ENCODE peak calls at places on chromosomes 3 and 15, in four cellular contexts. One of them, this sample, is unnamed.

GRCh38 chr3:48112813-48113212 is 75.4 kb downstream of the CDC25A start:
- DNase-seq in MM.1S: no peak
- DNase-seq in cardiac muscle cell: no peak
- DNase-seq in prostate gland: no peak
- DNase-seq in this sample: no peak

GRCh38 chr3:133837487-133838295 is 32.1 kb downstream of the SRPRB start:
- DNase-seq in MM.1S: no peak
- DNase-seq in cardiac muscle cell: no peak
- DNase-seq in prostate gland: no peak
- DNase-seq in this sample: no peak

GRCh38 chr3:10485380-10485779 is 20.0 kb downstream of the ATP2B2 start:
- DNase-seq in MM.1S: no peak
- DNase-seq in cardiac muscle cell: no peak
- DNase-seq in prostate gland: no peak
- DNase-seq in this sample: no peak

GRCh38 chr15:49370782-49371181 is 52.3 kb upstream of the FGF7 start:
- DNase-seq in MM.1S: peak
- DNase-seq in cardiac muscle cell: peak
- DNase-seq in prostate gland: no peak
- DNase-seq in this sample: no peak

GRCh38 chr15:96268421-96269204 is 61.9 kb upstream of the NR2F2 start:
- DNase-seq in MM.1S: no peak
- DNase-seq in cardiac muscle cell: peak
- DNase-seq in prostate gland: no peak
- DNase-seq in this sample: no peak

GRCh38 chr15:37096878-37097568 is 3.3 kb downstream of the MEIS2 start:
- DNase-seq in MM.1S: no peak
- DNase-seq in cardiac muscle cell: peak
- DNase-seq in prostate gland: no peak
- DNase-seq in this sample: no peak

GRCh38 chr3:127701281-127701792 is 28.6 kb downstream of the ABTB1 start:
- DNase-seq in MM.1S: no peak
- DNase-seq in cardiac muscle cell: no peak
- DNase-seq in prostate gland: no peak
- DNase-seq in this sample: no peak

GRCh38 chr3:52272831-52273230 is 5.6 kb downstream of the WDR82 start:
- DNase-seq in MM.1S: peak
- DNase-seq in cardiac muscle cell: no peak
- DNase-seq in prostate gland: no peak
- DNase-seq in this sample: no peak

GRCh38 chr15:59199775-59200465 is 6.7 kb upstream of the LDHAL6B start:
- DNase-seq in MM.1S: no peak
- DNase-seq in cardiac muscle cell: peak
- DNase-seq in prostate gland: no peak
- DNase-seq in this sample: no peak

GRCh38 chr15:33160581-33161165 is 33.8 kb downstream of the FMN1 start:
- DNase-seq in MM.1S: no peak
- DNase-seq in cardiac muscle cell: no peak
- DNase-seq in prostate gland: no peak
- DNase-seq in this sample: no peak

GRCh38 chr15:33161209-33161608 is 33.3 kb downstream of the FMN1 start:
- DNase-seq in MM.1S: no peak
- DNase-seq in cardiac muscle cell: no peak
- DNase-seq in prostate gland: no peak
- DNase-seq in this sample: no peak

GRCh38 chr15:33157636-33158035 is 36.9 kb downstream of the FMN1 start:
- DNase-seq in MM.1S: no peak
- DNase-seq in cardiac muscle cell: no peak
- DNase-seq in prostate gland: no peak
- DNase-seq in this sample: no peak

GRCh38 chr15:33158359-33158758 is 36.2 kb downstream of the FMN1 start:
- DNase-seq in MM.1S: no peak
- DNase-seq in cardiac muscle cell: no peak
- DNase-seq in prostate gland: no peak
- DNase-seq in this sample: no peak

DNA sequence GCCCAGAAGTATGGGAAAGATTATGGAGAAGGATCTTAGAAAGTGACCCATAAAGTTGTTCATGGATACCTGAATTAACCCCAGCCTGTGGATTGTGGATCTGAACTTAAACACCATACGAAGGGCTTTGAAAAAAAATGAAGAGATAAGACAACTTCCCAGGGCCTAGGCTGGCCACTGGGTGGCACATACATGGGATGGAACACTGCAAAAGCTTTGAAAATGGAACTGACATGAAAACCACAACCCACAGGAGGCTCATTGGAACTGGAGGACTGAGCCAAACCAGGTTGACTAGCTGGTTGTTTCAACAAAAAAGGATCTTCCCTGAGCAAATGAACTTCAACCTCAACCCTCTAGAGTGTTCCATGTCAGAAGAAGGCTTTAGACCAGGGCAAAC is 34.5 kb downstream of the FMN1 start:
- DNase-seq in MM.1S: peak
- DNase-seq in cardiac muscle cell: no peak
- DNase-seq in prostate gland: no peak
- DNase-seq in this sample: no peak
- TF ChIP-seq CTCF in MM.1S: peak
- TF ChIP-seq CTCF in cardiac muscle cell: no peak
- TF ChIP-seq CTCF in prostate gland: no peak
- TF ChIP-seq CTCF in this sample: no peak

GRCh38 chr3:25831578-25831977 is 41.7 kb downstream of the OXSM start:
- DNase-seq in MM.1S: peak
- DNase-seq in cardiac muscle cell: peak
- DNase-seq in prostate gland: no peak
- DNase-seq in this sample: no peak
- TF ChIP-seq CTCF in MM.1S: peak
- TF ChIP-seq CTCF in cardiac muscle cell: peak
- TF ChIP-seq CTCF in prostate gland: peak
- TF ChIP-seq CTCF in this sample: no peak

GRCh38 chr15:75640483-75641175 is 605 bp upstream of the IMP3 start:
- DNase-seq in MM.1S: peak
- DNase-seq in cardiac muscle cell: peak
- DNase-seq in prostate gland: no peak
- DNase-seq in this sample: peak
- TF ChIP-seq CTCF in MM.1S: peak
- TF ChIP-seq CTCF in cardiac muscle cell: peak
- TF ChIP-seq CTCF in prostate gland: no peak
- TF ChIP-seq CTCF in this sample: peak

GRCh38 chr15:43775411-43775965 is 1.3 kb downstream of the ELL3 start:
- DNase-seq in MM.1S: no peak
- DNase-seq in cardiac muscle cell: no peak
- DNase-seq in prostate gland: peak
- DNase-seq in this sample: no peak
- TF ChIP-seq CTCF in MM.1S: peak
- TF ChIP-seq CTCF in cardiac muscle cell: peak
- TF ChIP-seq CTCF in prostate gland: peak
- TF ChIP-seq CTCF in this sample: peak

DNA sequence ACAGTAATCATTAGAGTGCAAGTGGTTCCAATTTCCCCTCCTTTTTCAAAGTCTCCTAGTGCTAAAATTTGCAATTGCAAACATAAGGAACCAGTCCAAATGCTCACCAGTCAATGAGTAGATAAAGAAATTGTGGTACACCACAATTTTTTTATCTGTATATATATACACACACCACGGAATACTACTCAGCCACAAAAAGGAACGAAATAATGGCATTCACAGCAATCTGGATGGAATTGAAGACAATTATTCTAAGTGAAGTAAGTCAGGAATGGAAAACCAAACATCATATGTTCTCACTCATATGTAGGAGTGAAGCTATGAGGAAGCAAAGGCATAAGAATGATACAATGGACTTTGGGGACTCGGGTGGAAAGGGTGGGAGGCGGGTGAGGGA is 38.9 kb upstream of the RSL24D1 start:
- DNase-seq in MM.1S: no peak
- DNase-seq in cardiac muscle cell: no peak
- DNase-seq in prostate gland: no peak
- DNase-seq in this sample: no peak
- TF ChIP-seq CTCF in MM.1S: no peak
- TF ChIP-seq CTCF in cardiac muscle cell: no peak
- TF ChIP-seq CTCF in prostate gland: no peak
- TF ChIP-seq CTCF in this sample: no peak

GRCh38 chr15:72180771-72181324 is 16.7 kb downstream of the GRAMD2A start:
- DNase-seq in MM.1S: no peak
- DNase-seq in cardiac muscle cell: no peak
- DNase-seq in prostate gland: no peak
- DNase-seq in this sample: no peak

GRCh38 chr15:72182673-72183072 is 14.9 kb downstream of the GRAMD2A start:
- DNase-seq in MM.1S: no peak
- DNase-seq in cardiac muscle cell: peak
- DNase-seq in prostate gland: no peak
- DNase-seq in this sample: no peak

GRCh38 chr15:72178976-72179585 is 18.5 kb downstream of the GRAMD2A start:
- DNase-seq in MM.1S: no peak
- DNase-seq in cardiac muscle cell: no peak
- DNase-seq in prostate gland: no peak
- DNase-seq in this sample: no peak

GRCh38 chr15:72182244-72182643 is 15.3 kb downstream of the GRAMD2A start:
- DNase-seq in MM.1S: no peak
- DNase-seq in cardiac muscle cell: no peak
- DNase-seq in prostate gland: no peak
- DNase-seq in this sample: no peak

DNA sequence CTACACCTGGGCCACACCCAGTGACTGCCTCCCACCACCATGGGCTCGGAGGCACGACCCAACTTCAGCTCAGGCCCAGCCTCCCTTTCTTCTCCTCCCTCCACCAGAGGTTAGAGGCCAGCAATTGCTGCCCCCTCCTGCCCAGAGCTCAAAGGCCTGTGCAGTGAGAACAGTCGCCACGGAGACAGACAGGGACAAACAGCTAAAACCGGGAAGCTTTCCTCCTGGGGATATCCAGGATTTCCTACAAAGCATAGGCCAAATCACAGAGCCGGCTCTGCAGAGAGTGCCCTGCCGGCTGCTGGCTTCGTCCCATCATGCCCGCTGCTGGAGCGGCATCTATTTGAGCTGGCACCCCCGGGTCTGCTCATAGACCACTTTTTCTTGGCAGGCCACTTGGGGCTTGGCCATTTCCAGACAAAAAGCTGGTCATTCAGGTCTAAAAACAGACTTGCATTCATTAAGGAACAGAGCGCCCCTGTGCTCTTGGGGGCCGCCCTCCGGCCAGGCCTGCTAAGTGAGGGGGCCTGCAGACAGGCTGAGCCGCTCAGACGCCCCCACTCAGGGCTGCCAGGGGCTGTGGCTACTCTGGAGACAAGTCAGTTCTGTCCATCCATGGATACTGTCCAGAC is 17.5 kb downstream of the GRAMD2A start:
- DNase-seq in MM.1S: no peak
- DNase-seq in cardiac muscle cell: peak
- DNase-seq in prostate gland: no peak
- DNase-seq in this sample: no peak
- TF ChIP-seq CTCF in MM.1S: no peak
- TF ChIP-seq CTCF in cardiac muscle cell: no peak
- TF ChIP-seq CTCF in prostate gland: no peak
- TF ChIP-seq CTCF in this sample: no peak

GRCh38 chr3:143121240-143122088 is 1.9 kb downstream of the CHST2 start:
- DNase-seq in MM.1S: no peak
- DNase-seq in cardiac muscle cell: peak
- DNase-seq in prostate gland: peak
- DNase-seq in this sample: peak
- TF ChIP-seq CTCF in MM.1S: no peak
- TF ChIP-seq CTCF in cardiac muscle cell: peak
- TF ChIP-seq CTCF in prostate gland: peak
- TF ChIP-seq CTCF in this sample: peak

DNA sequence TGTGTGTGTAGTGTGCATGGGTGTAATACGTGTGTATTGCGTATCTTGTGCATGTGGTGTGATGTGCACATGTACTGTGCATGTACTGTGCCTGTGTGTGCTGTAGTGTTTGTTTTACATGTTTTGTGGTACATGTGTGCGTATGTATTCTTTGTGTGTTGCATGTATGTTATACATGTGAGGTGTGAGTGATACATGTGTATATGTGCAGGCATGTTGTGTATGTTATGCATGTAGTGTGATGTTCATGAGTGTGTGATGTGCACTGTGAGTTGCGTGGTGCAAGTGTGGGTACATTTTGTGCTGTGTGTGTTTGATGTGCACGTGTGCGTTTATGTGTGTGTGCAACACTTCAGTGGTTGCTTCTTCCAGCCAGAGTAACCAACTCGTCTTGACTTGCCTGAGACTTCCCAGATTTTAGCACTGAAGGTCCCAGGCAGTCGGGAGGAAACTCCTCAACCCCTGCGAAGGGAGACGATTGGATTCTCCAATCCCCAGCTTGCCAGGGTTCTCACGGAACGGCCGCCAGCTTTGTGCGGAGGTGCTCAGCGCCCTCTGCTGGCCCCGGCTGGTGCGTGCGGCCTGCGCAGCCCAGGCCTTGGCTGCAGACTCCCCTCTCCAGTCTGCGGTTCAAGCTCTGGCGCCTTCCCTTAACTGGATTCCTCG is 3.6 kb downstream of the GALNT15 start:
- DNase-seq in MM.1S: peak
- DNase-seq in cardiac muscle cell: peak
- DNase-seq in prostate gland: peak
- DNase-seq in this sample: peak
- TF ChIP-seq CTCF in MM.1S: peak
- TF ChIP-seq CTCF in cardiac muscle cell: peak
- TF ChIP-seq CTCF in prostate gland: peak
- TF ChIP-seq CTCF in this sample: peak

DNA sequence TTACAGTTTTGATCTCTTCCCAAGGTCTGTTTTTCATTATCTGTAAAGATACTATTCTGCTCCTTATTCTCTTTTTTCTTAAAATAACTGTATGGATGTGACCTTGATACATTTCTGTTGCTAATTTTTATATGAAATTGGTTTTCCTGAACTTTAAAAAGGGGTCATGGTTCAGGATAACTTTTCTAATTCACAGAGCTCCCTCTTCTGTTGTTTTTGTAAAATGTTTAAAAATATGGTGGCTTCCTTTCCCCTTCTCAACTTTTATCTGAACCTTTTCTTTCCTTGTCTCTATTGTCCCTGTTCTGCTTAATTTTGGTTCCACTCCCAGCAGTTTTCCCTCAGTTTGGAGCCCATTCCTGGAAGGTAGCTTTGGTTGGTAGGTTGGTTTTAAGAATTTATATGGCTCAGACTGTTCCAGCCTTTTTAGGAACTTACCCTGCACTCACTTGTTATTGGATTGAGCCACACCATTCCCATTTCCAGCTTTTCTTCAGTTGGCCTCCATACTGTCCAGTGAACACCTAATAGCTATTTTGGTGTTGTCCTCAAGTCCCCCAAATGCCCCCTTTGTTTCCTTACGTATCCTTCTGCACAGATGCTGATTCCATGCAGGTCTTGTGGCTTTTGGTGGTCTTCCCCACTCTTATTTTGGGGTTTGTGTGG is 70.3 kb downstream of the SLMAP start:
- DNase-seq in MM.1S: no peak
- DNase-seq in cardiac muscle cell: peak
- DNase-seq in prostate gland: no peak
- DNase-seq in this sample: no peak
- TF ChIP-seq CTCF in MM.1S: peak
- TF ChIP-seq CTCF in cardiac muscle cell: peak
- TF ChIP-seq CTCF in prostate gland: no peak
- TF ChIP-seq CTCF in this sample: peak